ENCODE peak calls at places on chromosomes 12 and 14, in nine cellular contexts. A, R, X, Z, O, C, P, Q and S are unnamed samples.

GRCh38 chr14:76829016-76829365 is 2.8 kb downstream of the LRRC74A start:
- DNase-seq in A (no peak), R (no peak), X (no peak), Z (peak), O (peak), C (no peak), P (no peak), Q (no peak), S (no peak)

GRCh38 chr12:75337905-75338304 is 3.4 kb downstream of the GLIPR1L1 start:
- DNase-seq in A (no peak), R (no peak), X (no peak), Z (no peak), O (no peak), C (no peak), P (no peak), Q (no peak), S (no peak)

GRCh38 chr12:26275313-26276257 is 80.2 kb downstream of the SSPN start:
- DNase-seq in A (no peak), R (no peak), X (peak), Z (no peak), O (no peak), C (no peak), P (no peak), Q (no peak), S (no peak)

GRCh38 chr14:96091149-96091693 is 52.1 kb downstream of the C14orf132 start:
- DNase-seq in A (peak), R (no peak), X (no peak), Z (no peak), O (no peak), C (no peak), P (no peak), Q (no peak), S (peak)

GRCh38 chr14:64758025-64758521 is 53.8 kb downstream of the PLEKHG3 start:
- DNase-seq in A (peak), R (peak), X (no peak), Z (no peak), O (peak), C (no peak), P (no peak), Q (no peak), S (no peak)

GRCh38 chr12:38056701-38057689 is 259.6 kb upstream of the ALG10B start:
- DNase-seq in A (no peak), R (no peak), X (no peak), Z (no peak), O (no peak), C (no peak), P (no peak), Q (no peak), S (no peak)

GRCh38 chr12:67220065-67220464 is 49.1 kb upstream of the CAND1 start:
- DNase-seq in A (no peak), R (peak), X (peak), Z (no peak), O (no peak), C (no peak), P (peak), Q (no peak), S (no peak)

GRCh38 chr12:113436586-113436985 is 14.4 kb downstream of the SDSL start:
- DNase-seq in A (no peak), R (no peak), X (no peak), Z (no peak), O (no peak), C (no peak), P (no peak), Q (no peak), S (no peak)

GRCh38 chr12:68870011-68870410 is 62.0 kb downstream of the MDM2 start:
- DNase-seq in A (no peak), R (no peak), X (no peak), Z (no peak), O (no peak), C (no peak), P (no peak), Q (no peak), S (no peak)

GRCh38 chr12:13241833-13242232 is 45.3 kb downstream of the EMP1 start:
- DNase-seq in A (no peak), R (peak), X (no peak), Z (no peak), O (no peak), C (no peak), P (no peak), Q (peak), S (no peak)

GRCh38 chr12:103647267-103647666 is 60.2 kb downstream of the STAB2 start:
- DNase-seq in A (no peak), R (peak), X (no peak), Z (no peak), O (no peak), C (no peak), P (no peak), Q (no peak), S (no peak)

GRCh38 chr12:41061189-41061588 is 126.9 kb upstream of the PDZRN4 start:
- DNase-seq in A (no peak), R (no peak), X (no peak), Z (no peak), O (no peak), C (no peak), P (no peak), Q (no peak), S (no peak)

GRCh38 chr12:54608786-54609185 is 20.3 kb upstream of the PPP1R1A start:
- DNase-seq in A (no peak), R (no peak), X (no peak), Z (no peak), O (no peak), C (no peak), P (no peak), Q (no peak), S (no peak)

GRCh38 chr12:46774011-46774633 is 51.7 kb downstream of the SLC38A4 start:
- DNase-seq in A (no peak), R (no peak), X (no peak), Z (no peak), O (no peak), C (no peak), P (no peak), Q (no peak), S (no peak)

DNA sequence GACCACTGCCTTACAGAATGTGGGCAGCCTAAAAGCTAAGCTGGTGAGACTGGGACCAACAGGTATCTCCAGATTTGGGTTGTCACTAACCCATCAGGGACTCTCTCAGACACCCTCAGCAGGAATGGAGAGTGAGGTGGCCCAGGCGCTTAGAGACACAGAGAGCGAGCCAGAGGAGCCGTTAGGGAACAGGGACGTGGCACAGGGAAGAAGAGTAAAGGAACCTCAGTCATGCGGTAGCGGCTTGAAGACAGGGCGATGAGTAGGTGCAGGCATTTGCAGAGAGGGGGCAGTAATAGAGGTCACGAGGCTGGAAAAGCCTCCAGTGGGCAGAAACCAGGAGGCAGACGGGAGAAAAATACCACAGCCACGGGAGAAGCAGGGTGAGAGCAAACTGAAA is 158.0 kb upstream of the CCND2 start:
- DNase-seq in A (no peak), R (no peak), X (no peak), Z (peak), O (no peak), C (no peak), P (no peak), Q (no peak), S (no peak)
- TF ChIP-seq CTCF in A (no peak), R (no peak), X (no peak), Z (no peak), O (no peak), C (no peak), P (no peak), Q (no peak), S (no peak)

GRCh38 chr14:44742202-44742601 is 219.5 kb downstream of the KLHL28 start:
- DNase-seq in A (no peak), R (no peak), X (no peak), Z (no peak), O (no peak), C (no peak), P (no peak), Q (no peak), S (no peak)

DNA sequence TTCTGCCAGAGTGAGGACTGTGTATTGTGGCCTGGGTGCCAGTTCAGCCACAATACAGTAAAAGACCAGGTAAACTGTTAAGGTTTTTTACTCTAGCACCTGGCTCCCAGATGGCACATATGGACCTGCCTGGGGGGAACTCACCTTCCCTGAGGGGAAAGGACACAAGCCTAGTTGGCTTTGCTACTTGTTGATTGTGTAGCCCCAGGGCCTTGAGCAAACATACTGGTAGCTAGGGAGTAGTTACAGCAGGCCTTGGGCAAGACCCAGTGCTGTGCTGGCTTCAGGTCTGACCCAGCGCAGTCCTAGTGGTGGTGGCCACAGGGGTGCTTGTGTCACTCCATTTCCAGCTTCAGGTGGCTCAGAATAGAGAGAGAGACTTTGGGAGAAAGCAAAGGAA is 216.4 kb downstream of the KLHL28 start:
- DNase-seq in A (no peak), R (no peak), X (no peak), Z (no peak), O (no peak), C (no peak), P (no peak), Q (no peak), S (no peak)
- TF ChIP-seq CTCF in A (no peak), R (no peak), X (no peak), Z (no peak), O (no peak), C (no peak), P (no peak), Q (no peak), S (no peak)

DNA sequence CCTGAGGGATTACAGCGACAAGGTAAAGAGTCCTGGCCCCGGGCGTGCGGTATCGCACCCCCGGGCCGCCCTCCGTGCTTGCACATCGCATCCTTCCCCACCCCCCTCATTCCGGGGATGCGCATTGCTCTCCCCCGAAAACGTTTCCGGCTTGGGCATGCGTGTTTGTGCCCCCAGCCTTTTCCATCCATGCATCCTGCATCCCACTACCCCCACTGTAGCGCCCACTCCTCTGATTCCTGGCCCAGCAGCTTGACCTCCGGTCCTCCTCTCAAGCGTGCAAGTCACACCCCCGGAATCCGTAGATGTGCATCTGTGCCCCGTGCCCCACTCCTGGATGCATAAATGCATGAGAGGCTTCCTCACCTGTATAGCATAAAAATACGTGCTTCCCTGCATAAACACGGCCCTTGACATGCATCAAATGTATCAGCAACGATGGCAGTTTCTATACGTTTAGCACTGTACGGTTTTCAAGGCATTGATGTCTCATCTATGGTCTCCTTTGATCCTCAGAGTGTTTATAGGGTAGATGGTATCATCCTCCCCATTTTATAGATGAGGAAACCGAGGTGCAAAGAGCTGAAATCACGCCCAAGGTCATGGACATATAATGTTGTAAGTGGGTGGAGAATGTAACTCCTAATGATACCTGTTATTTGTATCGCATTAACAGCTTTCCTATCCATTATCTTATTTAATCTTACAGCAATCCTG is 484 bp downstream of the RIC8B start:
- DNase-seq in A (no peak), R (peak), X (no peak), Z (no peak), O (no peak), C (no peak), P (peak), Q (no peak), S (no peak)
- TF ChIP-seq CTCF in A (no peak), R (no peak), X (no peak), Z (no peak), O (no peak), C (no peak), P (no peak), Q (no peak), S (no peak)

GRCh38 chr14:45716506-45716905 is 463.5 kb upstream of the MIS18BP1 start:
- DNase-seq in A (no peak), R (peak), X (peak), Z (no peak), O (no peak), C (no peak), P (peak), Q (no peak), S (no peak)
- TF ChIP-seq CTCF in A (no peak), R (peak), X (peak), Z (no peak), O (no peak), C (no peak), P (no peak), Q (no peak), S (no peak)

GRCh38 chr14:100271247-100271939 is 32.4 kb downstream of the YY1 start:
- DNase-seq in A (no peak), R (peak), X (peak), Z (no peak), O (no peak), C (no peak), P (no peak), Q (peak), S (no peak)
- TF ChIP-seq CTCF in A (no peak), R (peak), X (peak), Z (peak), O (peak), C (peak), P (peak), Q (peak), S (peak)

DNA sequence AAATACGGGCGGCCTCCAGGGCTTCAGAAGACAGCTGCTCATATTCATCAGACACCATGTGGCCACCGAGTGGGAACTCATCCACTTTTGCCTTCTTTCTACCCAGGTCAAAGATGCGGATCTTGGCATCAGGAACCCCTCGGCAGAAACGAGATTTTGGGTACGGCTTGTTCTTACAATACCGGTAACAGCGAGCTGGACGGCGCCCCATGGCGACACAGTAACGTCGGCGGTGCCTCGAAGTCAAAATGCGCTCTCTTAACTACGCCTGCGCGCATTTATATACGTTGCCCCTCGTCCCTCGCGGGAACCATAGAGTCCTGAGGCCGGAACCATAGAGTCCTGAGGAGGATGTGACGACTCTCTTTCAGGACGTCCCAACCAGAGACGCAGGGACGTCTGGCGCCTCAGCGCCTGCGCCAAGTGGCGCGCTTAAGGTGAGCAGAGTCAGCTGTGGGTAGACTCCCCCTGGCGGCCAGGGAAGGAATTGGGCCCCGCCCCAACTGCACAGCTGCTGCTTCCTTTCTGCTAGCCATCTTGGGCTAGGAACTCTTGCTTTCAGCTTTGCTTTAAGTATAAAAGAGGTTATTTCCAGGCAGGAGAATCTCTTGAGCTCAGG is at the start of gene RPL10L:
- DNase-seq in A (no peak), R (no peak), X (peak), Z (no peak), O (no peak), C (no peak), P (no peak), Q (no peak), S (no peak)
- TF ChIP-seq CTCF in A (no peak), R (no peak), X (peak), Z (no peak), O (no peak), C (no peak), P (peak), Q (no peak), S (no peak)